ENCODE peak calls at places on chromosomes 16 and 17, in seven cellular contexts. Z is WERI-Rb-1, Y is uterus, H is lower lobe of right lung, X is BJ, B is cardiac muscle cell, L is RWPE1. U is an unnamed sample.

GRCh38 chr16:569445-570254 is at the start of gene PIGQ:
- DNase-seq in Z (peak), Y (peak), X (no peak), B (peak), H (peak), L (peak), U (peak)

GRCh38 chr17:48636177-48637018 is 10.2 kb upstream of the HOXB9 start:
- DNase-seq in Z (peak), H (peak), Y (peak), L (no peak), X (no peak), B (peak), U (peak)

GRCh38 chr17:32486091-32486700 is 597 bp upstream of the CDK5R1 start:
- DNase-seq in H (peak), L (peak), X (no peak), Y (peak), B (peak), Z (peak), U (peak)

GRCh38 chr17:18187816-18188761 is 4.5 kb downstream of the ALKBH5 start:
- DNase-seq in B (peak), Z (no peak), H (no peak), L (no peak), Y (no peak), X (no peak), U (no peak)

GRCh38 chr16:56807011-56807675 is 57.9 kb upstream of the SLC12A3 start:
- DNase-seq in L (no peak), X (peak), B (peak), Z (no peak), H (no peak), Y (no peak), U (no peak)

GRCh38 chr17:81948635-81949378 is 1.8 kb upstream of the MYADML2 start:
- DNase-seq in X (no peak), Y (no peak), H (no peak), L (no peak), B (no peak), Z (no peak), U (peak)

GRCh38 chr17:17144061-17144460 is 62.1 kb downstream of the PLD6 start:
- DNase-seq in Y (no peak), L (no peak), H (no peak), Z (no peak), B (no peak), X (no peak), U (no peak)

GRCh38 chr16:72976047-72976746 is 71.7 kb downstream of the ZFHX3 start:
- DNase-seq in B (no peak), L (no peak), H (peak), X (no peak), Y (no peak), Z (no peak), U (no peak)

GRCh38 chr16:18983565-18984424 is at the start of gene TMC7:
- DNase-seq in H (peak), Z (peak), B (peak), L (peak), X (no peak), Y (peak), U (peak)

GRCh38 chr16:15536813-15537212 is 102.4 kb downstream of the BMERB1 start:
- DNase-seq in H (no peak), X (no peak), Y (no peak), Z (no peak), L (no peak), B (no peak), U (no peak)

GRCh38 chr16:48366165-48367093 is 18.8 kb downstream of the SIAH1 start:
- DNase-seq in Y (peak), Z (no peak), B (peak), H (no peak), X (peak), L (peak), U (no peak)

GRCh38 chr16:56907401-56907800 is 24.5 kb upstream of the HERPUD1 start:
- DNase-seq in B (no peak), L (no peak), H (no peak), X (no peak), Y (no peak), Z (no peak), U (no peak)

GRCh38 chr16:84913315-84913714 is 93.5 kb downstream of the CRISPLD2 start:
- DNase-seq in H (no peak), Z (no peak), L (no peak), Y (peak), X (no peak), B (no peak), U (no peak)

DNA sequence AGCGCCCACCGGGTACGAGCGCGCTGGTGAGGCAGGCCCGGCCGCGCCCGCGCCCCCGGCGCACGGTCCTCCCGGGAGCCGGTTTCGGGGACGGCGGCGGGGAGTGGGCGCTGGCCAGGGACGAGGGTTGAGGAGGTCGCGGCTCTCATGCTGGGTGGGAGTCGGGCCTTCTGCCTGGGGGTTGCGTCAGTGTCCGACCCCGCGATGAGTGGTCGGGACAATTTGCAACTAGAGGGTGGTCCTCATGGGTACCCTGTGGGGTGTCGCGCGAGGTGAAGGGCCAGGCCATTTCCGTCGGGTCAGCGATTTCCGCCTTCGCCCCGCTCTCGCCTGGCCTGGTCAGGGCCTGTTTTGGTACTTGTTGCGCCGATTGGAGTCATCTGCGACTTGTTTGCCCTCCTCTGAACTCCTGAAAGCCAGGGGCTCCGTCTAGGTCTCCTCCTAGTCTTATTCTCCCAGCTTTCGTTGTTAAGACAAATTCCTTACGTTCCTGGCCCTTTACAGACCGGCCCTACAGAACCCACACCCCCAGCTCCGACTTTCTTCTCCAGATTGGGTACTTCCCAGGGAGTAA is 14.9 kb downstream of the NAA60 start:
- DNase-seq in Z (no peak), B (peak), H (no peak), X (no peak), Y (no peak), L (peak), U (no peak)
- TF ChIP-seq CTCF in Z (no peak), B (no peak), H (no peak), X (no peak), Y (no peak), L (no peak), U (no peak)

DNA sequence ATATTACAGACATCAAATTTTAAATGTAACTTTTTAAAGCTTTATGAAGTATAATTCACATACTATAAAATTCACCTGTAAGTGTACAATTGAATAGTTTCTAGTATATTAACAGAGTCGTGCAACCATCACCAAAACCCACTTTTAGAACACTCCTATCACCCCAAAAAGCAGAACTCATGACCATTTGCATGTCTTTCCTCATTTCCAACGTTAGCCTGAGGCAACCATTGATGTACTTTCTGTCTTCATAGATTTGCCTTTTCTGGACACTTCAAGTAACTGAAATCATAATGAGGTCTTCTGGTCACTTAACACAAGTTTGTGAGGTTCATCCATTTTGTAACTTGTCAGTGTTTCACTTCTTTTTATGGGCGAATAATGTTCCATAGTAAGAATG is 33.2 kb downstream of the METTL16 start:
- DNase-seq in B (no peak), Y (no peak), X (no peak), L (no peak), H (no peak), Z (no peak), U (no peak)
- TF ChIP-seq CTCF in B (no peak), Y (no peak), X (no peak), L (no peak), H (no peak), Z (no peak), U (no peak)

GRCh38 chr17:28644782-28645575 is at the start of gene BLTP2:
- DNase-seq in L (peak), B (peak), X (peak), H (peak), Y (peak), Z (peak), U (peak)
- TF ChIP-seq CTCF in L (no peak), B (no peak), X (no peak), H (no peak), Y (peak), Z (no peak), U (peak)

GRCh38 chr17:64508683-64509082 is 1.9 kb downstream of the CEP95 start:
- DNase-seq in B (no peak), L (no peak), H (no peak), Y (no peak), Z (no peak), X (no peak), U (no peak)
- TF ChIP-seq CTCF in B (no peak), L (no peak), H (no peak), Y (no peak), Z (no peak), X (no peak), U (no peak)

DNA sequence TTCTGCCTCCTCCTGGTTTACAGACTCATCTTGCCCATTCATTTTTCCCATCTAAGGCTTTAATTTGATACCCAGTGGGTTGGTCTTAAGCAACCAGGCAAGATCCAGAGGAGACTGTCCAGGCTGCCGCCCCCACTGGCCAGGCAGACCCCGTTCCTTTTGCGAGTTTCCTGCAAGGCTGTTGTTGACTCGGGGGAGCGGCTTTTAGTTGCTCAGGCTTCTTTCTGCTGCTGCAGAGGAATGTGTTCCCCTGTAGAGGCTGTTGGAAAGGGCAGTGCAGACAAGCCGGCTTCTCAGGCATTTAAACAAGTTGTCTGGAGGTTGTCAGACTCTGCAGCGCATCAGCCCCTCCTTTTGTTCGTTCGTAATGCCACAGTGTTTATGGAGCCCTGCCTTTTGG is 231.2 kb downstream of the PRKCA start:
- DNase-seq in L (no peak), H (no peak), B (peak), Z (no peak), Y (peak), X (no peak), U (no peak)
- TF ChIP-seq CTCF in L (no peak), H (no peak), B (peak), Z (no peak), Y (peak), X (no peak), U (no peak)